ENCODE peak calls at places on chromosome 12, in ten cellular contexts. One of them, this sample, is unnamed.

GRCh38 chr12:100646896-100647295 is 73.4 kb downstream of the GAS2L3 start:
- DNase-seq in fibroblast of lung: no peak
- DNase-seq in pancreas: no peak
- DNase-seq in IMR-90: no peak
- DNase-seq in H1: no peak
- DNase-seq in SK-N-SH: no peak
- DNase-seq in adipocyte: no peak
- DNase-seq in effector memory CD4-positive, alpha-beta T cell: no peak
- DNase-seq in CD4-positive, CD25-positive, alpha-beta regulatory T cell: no peak
- DNase-seq in MM.1S: no peak
- DNase-seq in this sample: no peak

GRCh38 chr12:105317453-105317852 is 13.0 kb upstream of the C12orf75 start:
- DNase-seq in IMR-90: peak; percentile 84
- DNase-seq in pancreas: no peak
- DNase-seq in CD4-positive, CD25-positive, alpha-beta regulatory T cell: no peak
- DNase-seq in H1: no peak
- DNase-seq in adipocyte: peak; percentile 68
- DNase-seq in effector memory CD4-positive, alpha-beta T cell: no peak
- DNase-seq in MM.1S: no peak
- DNase-seq in SK-N-SH: no peak
- DNase-seq in fibroblast of lung: peak; percentile 19
- DNase-seq in this sample: no peak

GRCh38 chr12:108381793-108382436 is 42.8 kb upstream of the CMKLR1 start:
- DNase-seq in SK-N-SH: no peak
- DNase-seq in adipocyte: peak; percentile 65
- DNase-seq in H1: peak; percentile 70
- DNase-seq in MM.1S: peak; percentile 23
- DNase-seq in pancreas: no peak
- DNase-seq in IMR-90: no peak
- DNase-seq in effector memory CD4-positive, alpha-beta T cell: no peak
- DNase-seq in fibroblast of lung: no peak
- DNase-seq in CD4-positive, CD25-positive, alpha-beta regulatory T cell: no peak
- DNase-seq in this sample: no peak

GRCh38 chr12:116948298-116948697 is 37.5 kb downstream of the FBXW8 start:
- DNase-seq in CD4-positive, CD25-positive, alpha-beta regulatory T cell: no peak
- DNase-seq in MM.1S: no peak
- DNase-seq in fibroblast of lung: no peak
- DNase-seq in IMR-90: no peak
- DNase-seq in pancreas: no peak
- DNase-seq in effector memory CD4-positive, alpha-beta T cell: no peak
- DNase-seq in SK-N-SH: no peak
- DNase-seq in H1: no peak
- DNase-seq in adipocyte: no peak
- DNase-seq in this sample: no peak

GRCh38 chr12:65278576-65279386 is at the start of gene MSRB3:
- DNase-seq in SK-N-SH: peak; percentile 75
- DNase-seq in CD4-positive, CD25-positive, alpha-beta regulatory T cell: peak; percentile 23
- DNase-seq in effector memory CD4-positive, alpha-beta T cell: no peak
- DNase-seq in fibroblast of lung: peak; percentile 78
- DNase-seq in H1: peak; percentile 85
- DNase-seq in MM.1S: peak; percentile 38
- DNase-seq in IMR-90: peak; percentile 70
- DNase-seq in pancreas: peak; percentile 80
- DNase-seq in adipocyte: peak; percentile 94
- DNase-seq in this sample: peak; percentile 69

GRCh38 chr12:92078167-92079053 is 67.2 kb downstream of the BTG1 start:
- DNase-seq in SK-N-SH: no peak
- DNase-seq in CD4-positive, CD25-positive, alpha-beta regulatory T cell: no peak
- DNase-seq in adipocyte: peak; percentile 97
- DNase-seq in MM.1S: no peak
- DNase-seq in effector memory CD4-positive, alpha-beta T cell: no peak
- DNase-seq in pancreas: no peak
- DNase-seq in IMR-90: peak; percentile 96
- DNase-seq in H1: no peak
- DNase-seq in fibroblast of lung: peak; percentile 99
- DNase-seq in this sample: no peak

GRCh38 chr12:114777052-114777451 is 93.1 kb upstream of the TBX3 start:
- DNase-seq in H1: no peak
- DNase-seq in effector memory CD4-positive, alpha-beta T cell: no peak
- DNase-seq in CD4-positive, CD25-positive, alpha-beta regulatory T cell: no peak
- DNase-seq in MM.1S: no peak
- DNase-seq in SK-N-SH: no peak
- DNase-seq in IMR-90: peak; percentile 75
- DNase-seq in pancreas: no peak
- DNase-seq in fibroblast of lung: peak; percentile 53
- DNase-seq in adipocyte: peak; percentile 34
- DNase-seq in this sample: no peak

GRCh38 chr12:107929436-107929835 is 154.9 kb downstream of the ASCL4 start:
- DNase-seq in MM.1S: no peak
- DNase-seq in fibroblast of lung: peak; percentile 4
- DNase-seq in SK-N-SH: peak; percentile 42
- DNase-seq in pancreas: no peak
- DNase-seq in effector memory CD4-positive, alpha-beta T cell: no peak
- DNase-seq in IMR-90: peak; percentile 10
- DNase-seq in adipocyte: peak; percentile 8
- DNase-seq in H1: no peak
- DNase-seq in CD4-positive, CD25-positive, alpha-beta regulatory T cell: peak; percentile 18
- DNase-seq in this sample: no peak

GRCh38 chr12:29131539-29131938 is 17.5 kb upstream of the FAR2 start:
- DNase-seq in SK-N-SH: no peak
- DNase-seq in effector memory CD4-positive, alpha-beta T cell: no peak
- DNase-seq in adipocyte: peak; percentile 15
- DNase-seq in pancreas: no peak
- DNase-seq in H1: no peak
- DNase-seq in MM.1S: no peak
- DNase-seq in IMR-90: peak; percentile 30
- DNase-seq in CD4-positive, CD25-positive, alpha-beta regulatory T cell: no peak
- DNase-seq in fibroblast of lung: peak; percentile 42
- DNase-seq in this sample: no peak

GRCh38 chr12:123912415-123913385 is 59.9 kb downstream of the CCDC92 start:
- DNase-seq in pancreas: no peak
- DNase-seq in MM.1S: no peak
- DNase-seq in CD4-positive, CD25-positive, alpha-beta regulatory T cell: no peak
- DNase-seq in adipocyte: no peak
- DNase-seq in fibroblast of lung: no peak
- DNase-seq in H1: no peak
- DNase-seq in SK-N-SH: peak; percentile 44
- DNase-seq in effector memory CD4-positive, alpha-beta T cell: no peak
- DNase-seq in IMR-90: no peak
- DNase-seq in this sample: no peak

GRCh38 chr12:21773263-21773741 is 1.2 kb downstream of the KCNJ8 start:
- DNase-seq in H1: peak; percentile 76
- DNase-seq in adipocyte: no peak
- DNase-seq in effector memory CD4-positive, alpha-beta T cell: no peak
- DNase-seq in SK-N-SH: peak; percentile 43
- DNase-seq in pancreas: peak; percentile 74
- DNase-seq in MM.1S: no peak
- DNase-seq in CD4-positive, CD25-positive, alpha-beta regulatory T cell: peak; percentile 6
- DNase-seq in IMR-90: peak; percentile 23
- DNase-seq in fibroblast of lung: peak; percentile 31
- DNase-seq in this sample: no peak

GRCh38 chr12:30164937-30165336 is 381.2 kb upstream of the TMTC1 start:
- DNase-seq in effector memory CD4-positive, alpha-beta T cell: no peak
- DNase-seq in CD4-positive, CD25-positive, alpha-beta regulatory T cell: no peak
- DNase-seq in IMR-90: no peak
- DNase-seq in SK-N-SH: no peak
- DNase-seq in H1: no peak
- DNase-seq in pancreas: no peak
- DNase-seq in MM.1S: no peak
- DNase-seq in fibroblast of lung: no peak
- DNase-seq in adipocyte: no peak
- DNase-seq in this sample: no peak

GRCh38 chr12:10457760-10458159 is 4.6 kb upstream of the KLRC1 start:
- DNase-seq in CD4-positive, CD25-positive, alpha-beta regulatory T cell: no peak
- DNase-seq in effector memory CD4-positive, alpha-beta T cell: no peak
- DNase-seq in pancreas: no peak
- DNase-seq in adipocyte: no peak
- DNase-seq in IMR-90: no peak
- DNase-seq in fibroblast of lung: no peak
- DNase-seq in H1: no peak
- DNase-seq in MM.1S: no peak
- DNase-seq in SK-N-SH: no peak
- DNase-seq in this sample: no peak

GRCh38 chr12:47835831-47836155 is 16.1 kb upstream of the HDAC7 start:
- DNase-seq in adipocyte: no peak
- DNase-seq in SK-N-SH: no peak
- DNase-seq in CD4-positive, CD25-positive, alpha-beta regulatory T cell: no peak
- DNase-seq in MM.1S: no peak
- DNase-seq in fibroblast of lung: peak; percentile 35
- DNase-seq in H1: no peak
- DNase-seq in IMR-90: no peak
- DNase-seq in pancreas: no peak
- DNase-seq in effector memory CD4-positive, alpha-beta T cell: no peak
- DNase-seq in this sample: no peak

GRCh38 chr12:54300732-54301427 is at the start of gene NFE2:
- DNase-seq in IMR-90: peak; percentile 77
- DNase-seq in adipocyte: peak; percentile 85
- DNase-seq in fibroblast of lung: peak; percentile 68
- DNase-seq in effector memory CD4-positive, alpha-beta T cell: no peak
- DNase-seq in SK-N-SH: peak; percentile 49
- DNase-seq in H1: peak; percentile 85
- DNase-seq in pancreas: peak; percentile 83
- DNase-seq in MM.1S: peak; percentile 37
- DNase-seq in CD4-positive, CD25-positive, alpha-beta regulatory T cell: peak; percentile 31
- DNase-seq in this sample: no peak

GRCh38 chr12:59895161-59895785 is 299.4 kb downstream of the SLC16A7 start:
- DNase-seq in MM.1S: no peak
- DNase-seq in effector memory CD4-positive, alpha-beta T cell: no peak
- DNase-seq in adipocyte: peak; percentile 42
- DNase-seq in CD4-positive, CD25-positive, alpha-beta regulatory T cell: no peak
- DNase-seq in IMR-90: no peak
- DNase-seq in fibroblast of lung: no peak
- DNase-seq in SK-N-SH: no peak
- DNase-seq in H1: no peak
- DNase-seq in pancreas: no peak
- DNase-seq in this sample: no peak

DNA sequence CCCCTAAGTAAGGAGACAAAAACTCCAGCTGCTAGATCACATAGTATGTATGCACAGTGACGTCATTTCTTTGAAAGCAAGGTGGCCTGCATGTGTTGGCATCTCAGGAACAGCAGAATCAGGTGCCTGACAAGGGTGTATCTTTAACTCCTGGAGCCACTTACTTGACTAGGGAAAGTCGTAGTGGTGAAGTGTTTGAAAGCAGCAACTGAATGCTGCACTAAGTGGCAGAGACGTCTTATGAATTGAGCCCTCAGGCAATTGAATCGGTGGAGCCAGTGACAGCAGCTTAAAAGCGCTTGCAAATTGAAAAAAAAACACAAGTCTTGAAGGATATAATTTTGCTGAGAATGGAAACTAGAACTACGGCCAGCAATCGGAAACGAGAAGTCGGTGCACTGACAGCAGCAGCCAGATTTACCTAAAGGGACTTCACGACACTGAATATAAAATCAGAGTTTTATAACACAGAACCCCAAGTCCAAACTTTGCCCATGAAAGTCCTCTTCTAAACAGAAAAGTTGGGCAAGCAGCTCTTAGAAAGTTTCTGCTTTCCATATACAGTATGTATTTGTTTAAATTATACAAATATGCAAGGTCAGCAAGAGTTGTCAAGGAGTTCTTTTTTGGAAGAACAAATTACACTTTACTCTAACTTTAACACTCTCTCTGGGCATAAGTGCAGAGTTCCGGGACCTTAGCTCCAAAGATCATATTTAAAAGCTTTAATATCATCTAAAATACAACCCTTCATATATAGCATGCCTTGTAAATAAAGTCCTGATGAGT is 1.1 kb downstream of the IGF1 start:
- DNase-seq in adipocyte: peak; percentile 42
- DNase-seq in H1: no peak
- DNase-seq in pancreas: no peak
- DNase-seq in MM.1S: peak; percentile 89
- DNase-seq in IMR-90: no peak
- DNase-seq in fibroblast of lung: no peak
- DNase-seq in effector memory CD4-positive, alpha-beta T cell: no peak
- DNase-seq in SK-N-SH: no peak
- DNase-seq in CD4-positive, CD25-positive, alpha-beta regulatory T cell: peak; percentile 39
- DNase-seq in this sample: no peak
- H3K4me3 ChIP-seq in adipocyte: peak overlapping the region; percentile 74
- H3K4me3 ChIP-seq in H1: no peak overlapping the region
- H3K4me3 ChIP-seq in pancreas: no peak overlapping the region
- H3K4me3 ChIP-seq in MM.1S: peak overlapping the region; percentile 47
- H3K4me3 ChIP-seq in IMR-90: no peak overlapping the region
- H3K4me3 ChIP-seq in fibroblast of lung: no peak overlapping the region
- H3K4me3 ChIP-seq in effector memory CD4-positive, alpha-beta T cell: no peak overlapping the region
- H3K4me3 ChIP-seq in SK-N-SH: no peak overlapping the region
- H3K4me3 ChIP-seq in CD4-positive, CD25-positive, alpha-beta regulatory T cell: peak overlapping the region; percentile 42
- H3K4me3 ChIP-seq in this sample: peak overlapping the region; percentile 45

DNA sequence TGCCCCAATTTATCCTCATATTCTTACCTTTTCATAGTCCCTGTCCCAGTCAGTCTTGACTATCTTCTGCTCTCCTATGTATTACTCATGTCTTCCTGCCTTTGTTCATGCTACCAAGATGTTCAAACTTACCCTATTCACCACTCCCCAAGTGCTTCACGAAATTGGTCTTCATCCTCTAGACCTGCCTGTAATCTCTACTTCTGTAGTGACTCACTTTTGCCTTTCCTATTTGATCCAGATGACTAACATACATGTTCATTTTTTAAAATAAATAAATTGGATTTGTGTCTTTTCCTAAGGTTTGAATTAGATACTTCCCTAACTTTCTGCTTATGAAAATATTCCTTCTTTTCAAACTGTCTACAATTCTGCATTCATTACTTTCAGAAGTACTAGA is 107.7 kb upstream of the PPM1H start:
- DNase-seq in effector memory CD4-positive, alpha-beta T cell: no peak
- DNase-seq in adipocyte: peak; percentile 46
- DNase-seq in fibroblast of lung: no peak
- DNase-seq in SK-N-SH: no peak
- DNase-seq in pancreas: no peak
- DNase-seq in H1: no peak
- DNase-seq in MM.1S: no peak
- DNase-seq in IMR-90: peak; percentile 27
- DNase-seq in CD4-positive, CD25-positive, alpha-beta regulatory T cell: no peak
- DNase-seq in this sample: no peak
- H3K4me3 ChIP-seq in effector memory CD4-positive, alpha-beta T cell: no peak overlapping the region
- H3K4me3 ChIP-seq in adipocyte: no peak overlapping the region
- H3K4me3 ChIP-seq in fibroblast of lung: no peak overlapping the region
- H3K4me3 ChIP-seq in SK-N-SH: no peak overlapping the region
- H3K4me3 ChIP-seq in pancreas: no peak overlapping the region
- H3K4me3 ChIP-seq in H1: no peak overlapping the region
- H3K4me3 ChIP-seq in MM.1S: no peak overlapping the region
- H3K4me3 ChIP-seq in IMR-90: no peak overlapping the region
- H3K4me3 ChIP-seq in CD4-positive, CD25-positive, alpha-beta regulatory T cell: no peak overlapping the region
- H3K4me3 ChIP-seq in this sample: no peak overlapping the region

GRCh38 chr12:110829308-110829707 is 17.5 kb upstream of the CCDC63 start:
- DNase-seq in MM.1S: no peak
- DNase-seq in CD4-positive, CD25-positive, alpha-beta regulatory T cell: no peak
- DNase-seq in effector memory CD4-positive, alpha-beta T cell: no peak
- DNase-seq in fibroblast of lung: no peak
- DNase-seq in H1: no peak
- DNase-seq in SK-N-SH: no peak
- DNase-seq in pancreas: no peak
- DNase-seq in IMR-90: no peak
- DNase-seq in adipocyte: no peak
- DNase-seq in this sample: no peak
- H3K4me3 ChIP-seq in MM.1S: no peak overlapping the region
- H3K4me3 ChIP-seq in CD4-positive, CD25-positive, alpha-beta regulatory T cell: no peak overlapping the region
- H3K4me3 ChIP-seq in effector memory CD4-positive, alpha-beta T cell: no peak overlapping the region
- H3K4me3 ChIP-seq in fibroblast of lung: no peak overlapping the region
- H3K4me3 ChIP-seq in H1: no peak overlapping the region
- H3K4me3 ChIP-seq in SK-N-SH: no peak overlapping the region
- H3K4me3 ChIP-seq in pancreas: no peak overlapping the region
- H3K4me3 ChIP-seq in IMR-90: no peak overlapping the region
- H3K4me3 ChIP-seq in adipocyte: no peak overlapping the region
- H3K4me3 ChIP-seq in this sample: no peak overlapping the region

GRCh38 chr12:84911331-84912190 is 1.0 kb downstream of the SLC6A15 start:
- DNase-seq in fibroblast of lung: peak; percentile 90
- DNase-seq in SK-N-SH: peak; percentile 77
- DNase-seq in CD4-positive, CD25-positive, alpha-beta regulatory T cell: no peak
- DNase-seq in IMR-90: peak; percentile 56
- DNase-seq in adipocyte: peak; percentile 90
- DNase-seq in MM.1S: peak; percentile 48
- DNase-seq in effector memory CD4-positive, alpha-beta T cell: no peak
- DNase-seq in H1: peak; percentile 88
- DNase-seq in pancreas: peak; percentile 30
- DNase-seq in this sample: peak; percentile 50
- H3K4me3 ChIP-seq in fibroblast of lung: peak overlapping the region; percentile 51
- H3K4me3 ChIP-seq in SK-N-SH: peak overlapping the region; percentile 64
- H3K4me3 ChIP-seq in CD4-positive, CD25-positive, alpha-beta regulatory T cell: no peak overlapping the region
- H3K4me3 ChIP-seq in IMR-90: peak overlapping the region; percentile 83
- H3K4me3 ChIP-seq in adipocyte: peak overlapping the region; percentile 90
- H3K4me3 ChIP-seq in MM.1S: peak overlapping the region; percentile 59
- H3K4me3 ChIP-seq in effector memory CD4-positive, alpha-beta T cell: no peak overlapping the region
- H3K4me3 ChIP-seq in H1: peak overlapping the region; percentile 69
- H3K4me3 ChIP-seq in pancreas: no peak overlapping the region
- H3K4me3 ChIP-seq in this sample: peak overlapping the region; percentile 43

This sample was measured in breast epithelium.